ENCODE peak calls at places on chromosomes 16 and 17, in seven cellular contexts. Z is lung; C is T-cell; V is H9; K is effector memory CD4-positive, alpha-beta T cell; I is fibroblast of lung; B is transverse colon. G is an unnamed sample.

GRCh38 chr16:50271148-50272041 is 5.0 kb downstream of the ADCY7 start:
- DNase-seq in Z (no peak), B (no peak), C (no peak), K (no peak), I (no peak), V (no peak), G (no peak)

GRCh38 chr17:29582254-29582765 is 7.1 kb downstream of the GIT1 start:
- DNase-seq in B (no peak), K (no peak), C (no peak), V (no peak), I (no peak), Z (no peak), G (no peak)

GRCh38 chr16:77290451-77291110 is 91.4 kb downstream of the SYCE1L start:
- DNase-seq in B (no peak), K (no peak), I (peak; percentile 80), V (no peak), Z (no peak), C (no peak), G (no peak)

GRCh38 chr17:37067555-37068111 is 118.9 kb downstream of the AATF start:
- DNase-seq in C (no peak), V (no peak), K (no peak), Z (peak; percentile 32), B (peak; percentile 71), I (peak; percentile 72), G (peak; percentile 76)

GRCh38 chr17:56863974-56864373 is 30.0 kb downstream of the DGKE start:
- DNase-seq in V (no peak), Z (no peak), B (no peak), I (no peak), K (no peak), C (no peak), G (no peak)

GRCh38 chr17:59355030-59355694 is 23.7 kb downstream of the YPEL2 start:
- DNase-seq in B (no peak), V (no peak), C (no peak), I (no peak), K (no peak), Z (no peak), G (no peak)

GRCh38 chr16:74740795-74741304 is 33.8 kb downstream of the FA2H start:
- DNase-seq in V (no peak), C (no peak), B (peak; percentile 90), K (no peak), Z (no peak), I (peak; percentile 41), G (peak; percentile 90)

GRCh38 chr17:31842416-31843381 is 16.3 kb downstream of the COPRS start:
- DNase-seq in Z (peak; percentile 65), I (peak; percentile 78), B (peak; percentile 78), V (peak; percentile 93), K (peak; percentile 21), C (peak; percentile 41), G (peak; percentile 81)